ENCODE peak calls at places on chromosomes 16 and 17, in ten cellular contexts. One of them, this sample, is unnamed.

GRCh38 chr16:79071424-79071823 is 529.1 kb downstream of the MAF start:
- DNase-seq in stimulated activated CD4-positive, alpha-beta T cell treated with anti-CD3 and anti-CD28 coated beads, Interleukin-1b, Interleukin-23, amount 100 ng/mL, for 24 hours: no peak
- DNase-seq in adipocyte: no peak
- DNase-seq in fibroblast of the aortic adventitia: no peak
- DNase-seq in KG1: no peak
- DNase-seq in brain microvascular endothelial cell: no peak
- DNase-seq in naive thymus-derived CD8-positive, alpha-beta T cell: no peak
- DNase-seq in WTC11: no peak
- DNase-seq in AG08396: no peak
- DNase-seq in activated CD8-positive, alpha-beta memory T cell treated with anti-CD3 and anti-CD28 coated beads, Interleukin-2, amount 10 ng/mL, durations not matched to agents 7 days and 5 days: no peak
- DNase-seq in this sample: no peak

GRCh38 chr16:2952679-2953078 is 11.4 kb upstream of the KREMEN2 start:
- DNase-seq in stimulated activated CD4-positive, alpha-beta T cell treated with anti-CD3 and anti-CD28 coated beads, Interleukin-1b, Interleukin-23, amount 100 ng/mL, for 24 hours: no peak
- DNase-seq in adipocyte: no peak
- DNase-seq in fibroblast of the aortic adventitia: no peak
- DNase-seq in KG1: no peak
- DNase-seq in brain microvascular endothelial cell: no peak
- DNase-seq in naive thymus-derived CD8-positive, alpha-beta T cell: no peak
- DNase-seq in WTC11: no peak
- DNase-seq in AG08396: no peak
- DNase-seq in activated CD8-positive, alpha-beta memory T cell treated with anti-CD3 and anti-CD28 coated beads, Interleukin-2, amount 10 ng/mL, durations not matched to agents 7 days and 5 days: no peak
- DNase-seq in this sample: peak; percentile 44

GRCh38 chr17:76196675-76197074 is 43.6 kb downstream of the RNF157 start:
- DNase-seq in stimulated activated CD4-positive, alpha-beta T cell treated with anti-CD3 and anti-CD28 coated beads, Interleukin-1b, Interleukin-23, amount 100 ng/mL, for 24 hours: no peak
- DNase-seq in adipocyte: no peak
- DNase-seq in fibroblast of the aortic adventitia: peak; percentile 17
- DNase-seq in KG1: no peak
- DNase-seq in brain microvascular endothelial cell: no peak
- DNase-seq in naive thymus-derived CD8-positive, alpha-beta T cell: no peak
- DNase-seq in WTC11: no peak
- DNase-seq in AG08396: no peak
- DNase-seq in activated CD8-positive, alpha-beta memory T cell treated with anti-CD3 and anti-CD28 coated beads, Interleukin-2, amount 10 ng/mL, durations not matched to agents 7 days and 5 days: no peak
- DNase-seq in this sample: no peak

GRCh38 chr17:29572691-29573557 is 4.4 kb downstream of the TP53I13 start:
- DNase-seq in stimulated activated CD4-positive, alpha-beta T cell treated with anti-CD3 and anti-CD28 coated beads, Interleukin-1b, Interleukin-23, amount 100 ng/mL, for 24 hours: no peak
- DNase-seq in adipocyte: peak; percentile 63
- DNase-seq in fibroblast of the aortic adventitia: peak; percentile 47
- DNase-seq in KG1: no peak
- DNase-seq in brain microvascular endothelial cell: no peak
- DNase-seq in naive thymus-derived CD8-positive, alpha-beta T cell: no peak
- DNase-seq in WTC11: peak; percentile 64
- DNase-seq in AG08396: peak; percentile 86
- DNase-seq in activated CD8-positive, alpha-beta memory T cell treated with anti-CD3 and anti-CD28 coated beads, Interleukin-2, amount 10 ng/mL, durations not matched to agents 7 days and 5 days: peak; percentile 73
- DNase-seq in this sample: peak; percentile 88

GRCh38 chr16:72107371-72107770 is 13.7 kb downstream of the DHX38 start:
- DNase-seq in stimulated activated CD4-positive, alpha-beta T cell treated with anti-CD3 and anti-CD28 coated beads, Interleukin-1b, Interleukin-23, amount 100 ng/mL, for 24 hours: no peak
- DNase-seq in adipocyte: no peak
- DNase-seq in fibroblast of the aortic adventitia: no peak
- DNase-seq in KG1: no peak
- DNase-seq in brain microvascular endothelial cell: no peak
- DNase-seq in naive thymus-derived CD8-positive, alpha-beta T cell: no peak
- DNase-seq in WTC11: no peak
- DNase-seq in AG08396: no peak
- DNase-seq in activated CD8-positive, alpha-beta memory T cell treated with anti-CD3 and anti-CD28 coated beads, Interleukin-2, amount 10 ng/mL, durations not matched to agents 7 days and 5 days: no peak
- DNase-seq in this sample: no peak

GRCh38 chr16:84366208-84366607 is 2.1 kb upstream of the ATP2C2 start:
- DNase-seq in stimulated activated CD4-positive, alpha-beta T cell treated with anti-CD3 and anti-CD28 coated beads, Interleukin-1b, Interleukin-23, amount 100 ng/mL, for 24 hours: no peak
- DNase-seq in adipocyte: no peak
- DNase-seq in fibroblast of the aortic adventitia: no peak
- DNase-seq in KG1: no peak
- DNase-seq in brain microvascular endothelial cell: no peak
- DNase-seq in naive thymus-derived CD8-positive, alpha-beta T cell: no peak
- DNase-seq in WTC11: no peak
- DNase-seq in AG08396: no peak
- DNase-seq in activated CD8-positive, alpha-beta memory T cell treated with anti-CD3 and anti-CD28 coated beads, Interleukin-2, amount 10 ng/mL, durations not matched to agents 7 days and 5 days: no peak
- DNase-seq in this sample: no peak

GRCh38 chr17:303161-303560 is 49.4 kb downstream of the RPH3AL start:
- DNase-seq in stimulated activated CD4-positive, alpha-beta T cell treated with anti-CD3 and anti-CD28 coated beads, Interleukin-1b, Interleukin-23, amount 100 ng/mL, for 24 hours: no peak
- DNase-seq in adipocyte: no peak
- DNase-seq in fibroblast of the aortic adventitia: no peak
- DNase-seq in KG1: no peak
- DNase-seq in brain microvascular endothelial cell: no peak
- DNase-seq in naive thymus-derived CD8-positive, alpha-beta T cell: no peak
- DNase-seq in WTC11: no peak
- DNase-seq in AG08396: no peak
- DNase-seq in activated CD8-positive, alpha-beta memory T cell treated with anti-CD3 and anti-CD28 coated beads, Interleukin-2, amount 10 ng/mL, durations not matched to agents 7 days and 5 days: no peak
- DNase-seq in this sample: no peak

GRCh38 chr17:12078791-12079190 is 58.1 kb downstream of the MAP2K4 start:
- DNase-seq in stimulated activated CD4-positive, alpha-beta T cell treated with anti-CD3 and anti-CD28 coated beads, Interleukin-1b, Interleukin-23, amount 100 ng/mL, for 24 hours: no peak
- DNase-seq in adipocyte: peak; percentile 74
- DNase-seq in fibroblast of the aortic adventitia: peak; percentile 70
- DNase-seq in KG1: no peak
- DNase-seq in brain microvascular endothelial cell: peak; percentile 76
- DNase-seq in naive thymus-derived CD8-positive, alpha-beta T cell: no peak
- DNase-seq in WTC11: no peak
- DNase-seq in AG08396: peak; percentile 66
- DNase-seq in activated CD8-positive, alpha-beta memory T cell treated with anti-CD3 and anti-CD28 coated beads, Interleukin-2, amount 10 ng/mL, durations not matched to agents 7 days and 5 days: no peak
- DNase-seq in this sample: no peak

GRCh38 chr17:66739553-66739952 is 95.4 kb upstream of the CACNG5 start:
- DNase-seq in stimulated activated CD4-positive, alpha-beta T cell treated with anti-CD3 and anti-CD28 coated beads, Interleukin-1b, Interleukin-23, amount 100 ng/mL, for 24 hours: no peak
- DNase-seq in adipocyte: no peak
- DNase-seq in fibroblast of the aortic adventitia: no peak
- DNase-seq in KG1: no peak
- DNase-seq in brain microvascular endothelial cell: no peak
- DNase-seq in naive thymus-derived CD8-positive, alpha-beta T cell: no peak
- DNase-seq in WTC11: no peak
- DNase-seq in AG08396: no peak
- DNase-seq in activated CD8-positive, alpha-beta memory T cell treated with anti-CD3 and anti-CD28 coated beads, Interleukin-2, amount 10 ng/mL, durations not matched to agents 7 days and 5 days: no peak
- DNase-seq in this sample: no peak

GRCh38 chr17:70251704-70252103 is 82.4 kb downstream of the KCNJ2 start:
- DNase-seq in stimulated activated CD4-positive, alpha-beta T cell treated with anti-CD3 and anti-CD28 coated beads, Interleukin-1b, Interleukin-23, amount 100 ng/mL, for 24 hours: no peak
- DNase-seq in adipocyte: no peak
- DNase-seq in fibroblast of the aortic adventitia: no peak
- DNase-seq in KG1: no peak
- DNase-seq in brain microvascular endothelial cell: no peak
- DNase-seq in naive thymus-derived CD8-positive, alpha-beta T cell: no peak
- DNase-seq in WTC11: no peak
- DNase-seq in AG08396: no peak
- DNase-seq in activated CD8-positive, alpha-beta memory T cell treated with anti-CD3 and anti-CD28 coated beads, Interleukin-2, amount 10 ng/mL, durations not matched to agents 7 days and 5 days: no peak
- DNase-seq in this sample: no peak

GRCh38 chr17:82775033-82775823 is 23.4 kb downstream of the TBCD start:
- DNase-seq in stimulated activated CD4-positive, alpha-beta T cell treated with anti-CD3 and anti-CD28 coated beads, Interleukin-1b, Interleukin-23, amount 100 ng/mL, for 24 hours: no peak
- DNase-seq in adipocyte: peak; percentile 57
- DNase-seq in fibroblast of the aortic adventitia: peak; percentile 50
- DNase-seq in KG1: no peak
- DNase-seq in brain microvascular endothelial cell: no peak
- DNase-seq in naive thymus-derived CD8-positive, alpha-beta T cell: peak; percentile 39
- DNase-seq in WTC11: peak; percentile 90
- DNase-seq in AG08396: peak; percentile 88
- DNase-seq in activated CD8-positive, alpha-beta memory T cell treated with anti-CD3 and anti-CD28 coated beads, Interleukin-2, amount 10 ng/mL, durations not matched to agents 7 days and 5 days: peak; percentile 64
- DNase-seq in this sample: peak; percentile 86

GRCh38 chr17:64628641-64629040 is 33.5 kb downstream of the SMURF2 start:
- DNase-seq in stimulated activated CD4-positive, alpha-beta T cell treated with anti-CD3 and anti-CD28 coated beads, Interleukin-1b, Interleukin-23, amount 100 ng/mL, for 24 hours: no peak
- DNase-seq in adipocyte: no peak
- DNase-seq in fibroblast of the aortic adventitia: no peak
- DNase-seq in KG1: no peak
- DNase-seq in brain microvascular endothelial cell: no peak
- DNase-seq in naive thymus-derived CD8-positive, alpha-beta T cell: no peak
- DNase-seq in WTC11: no peak
- DNase-seq in AG08396: no peak
- DNase-seq in activated CD8-positive, alpha-beta memory T cell treated with anti-CD3 and anti-CD28 coated beads, Interleukin-2, amount 10 ng/mL, durations not matched to agents 7 days and 5 days: peak; percentile 52
- DNase-seq in this sample: no peak

GRCh38 chr17:20045476-20045875 is 36.3 kb downstream of the SPECC1 start:
- DNase-seq in stimulated activated CD4-positive, alpha-beta T cell treated with anti-CD3 and anti-CD28 coated beads, Interleukin-1b, Interleukin-23, amount 100 ng/mL, for 24 hours: no peak
- DNase-seq in adipocyte: no peak
- DNase-seq in fibroblast of the aortic adventitia: no peak
- DNase-seq in KG1: no peak
- DNase-seq in brain microvascular endothelial cell: no peak
- DNase-seq in naive thymus-derived CD8-positive, alpha-beta T cell: no peak
- DNase-seq in WTC11: no peak
- DNase-seq in AG08396: no peak
- DNase-seq in activated CD8-positive, alpha-beta memory T cell treated with anti-CD3 and anti-CD28 coated beads, Interleukin-2, amount 10 ng/mL, durations not matched to agents 7 days and 5 days: no peak
- DNase-seq in this sample: no peak